ENCODE peak calls at places on chromosomes 3 and 15, in eight cellular contexts. U is HFFc6; I is RCC 7860; A is cerebellum; D is NCI-H2029; L is stimulated activated CD4-positive, alpha-beta T cell treated with anti-CD3 and anti-CD28 coated beads, Interleukin-4, amount 100 ng/mL, for 48 hours; X is HepG2; Q is prostate gland. J is an unnamed sample.

GRCh38 chr3:107985496-107985895 is 105.3 kb downstream of the CD47 start:
- DNase-seq in U (no peak), I (peak), A (no peak), D (no peak), L (no peak), X (no peak), Q (no peak), J (no peak)

GRCh38 chr3:136957751-136958288 is at the start of gene IL20RB:
- DNase-seq in U (peak), I (no peak), A (no peak), D (no peak), L (no peak), X (no peak), Q (no peak), J (peak)

GRCh38 chr15:30924353-30924752 is 20.6 kb downstream of the FAN1 start:
- DNase-seq in U (peak), I (no peak), A (no peak), D (no peak), L (no peak), X (no peak), Q (no peak), J (peak)

GRCh38 chr3:189118896-189119295 is 52.9 kb upstream of the TPRG1 start:
- DNase-seq in U (no peak), I (no peak), A (no peak), D (no peak), L (no peak), X (no peak), Q (no peak), J (no peak)

GRCh38 chr3:172616061-172616461 is 92.8 kb upstream of the TNFSF10 start:
- DNase-seq in U (no peak), I (no peak), A (no peak), D (no peak), L (no peak), X (no peak), Q (no peak), J (no peak)

GRCh38 chr3:69710153-69710977 is 28.9 kb upstream of the MITF start:
- DNase-seq in U (peak), I (no peak), A (no peak), D (no peak), L (no peak), X (no peak), Q (no peak), J (peak)

GRCh38 chr3:134768845-134769244 is 26.2 kb upstream of the EPHB1 start:
- DNase-seq in U (no peak), I (no peak), A (no peak), D (no peak), L (no peak), X (no peak), Q (no peak), J (no peak)

GRCh38 chr3:71636482-71636881 is 53.0 kb upstream of the FOXP1 start:
- DNase-seq in U (no peak), I (no peak), A (no peak), D (no peak), L (no peak), X (no peak), Q (no peak), J (no peak)

GRCh38 chr3:151864423-151865101 is 8.9 kb upstream of the SUCNR1 start:
- DNase-seq in U (peak), I (peak), A (no peak), D (no peak), L (no peak), X (no peak), Q (no peak), J (peak)

GRCh38 chr3:149407898-149408297 is 30.4 kb upstream of the TM4SF1 start:
- DNase-seq in U (no peak), I (no peak), A (no peak), D (no peak), L (no peak), X (peak), Q (no peak), J (no peak)

GRCh38 chr3:115825046-115825445 is 201.7 kb downstream of the GAP43 start:
- DNase-seq in U (peak), I (peak), A (no peak), D (no peak), L (no peak), X (peak), Q (no peak), J (no peak)

J was measured in GM04504.